ENCODE peak calls at places on chromosomes 12 and 14, in nine cellular contexts. B, E, R, C, T, W, M, D and H are unnamed samples.

GRCh38 chr14:93112891-93113677 is 2.6 kb downstream of the ITPK1 start:
- DNase-seq in E (peak), W (peak), D (peak), R (peak), T (peak), M (no peak), C (peak), B (peak), H (peak)

GRCh38 chr14:40909906-40910305 is 696.8 kb upstream of the LRFN5 start:
- DNase-seq in C (no peak), D (no peak), T (no peak), R (no peak), W (no peak), E (no peak), M (no peak), B (no peak), H (no peak)

GRCh38 chr12:41361791-41362190 is 173.7 kb downstream of the PDZRN4 start:
- DNase-seq in M (no peak), C (no peak), R (no peak), D (peak), E (peak), B (no peak), W (peak), T (no peak), H (no peak)

GRCh38 chr12:47282206-47282605 is 202.4 kb upstream of the AMIGO2 start:
- DNase-seq in B (peak), D (no peak), E (no peak), W (no peak), C (no peak), T (no peak), M (no peak), R (peak), H (peak)

GRCh38 chr12:67697443-67697842 is 48.9 kb downstream of the DYRK2 start:
- DNase-seq in E (no peak), M (no peak), R (no peak), W (no peak), T (no peak), C (no peak), B (no peak), D (no peak), H (peak)

GRCh38 chr14:50237448-50237847 is 6.1 kb upstream of the SOS2 start:
- DNase-seq in B (no peak), M (no peak), T (no peak), R (no peak), W (no peak), E (no peak), D (no peak), C (no peak), H (no peak)

GRCh38 chr12:110931315-110931728 is 10.9 kb upstream of the MYL2 start:
- DNase-seq in W (no peak), D (peak), R (no peak), E (no peak), B (no peak), T (no peak), C (no peak), M (no peak), H (no peak)

GRCh38 chr14:105275267-105275946 is 25.4 kb downstream of the BRF1 start:
- DNase-seq in B (peak), M (no peak), R (peak), C (no peak), D (no peak), T (no peak), E (no peak), W (no peak), H (peak)

GRCh38 chr12:99235381-99235780 is 412.2 kb upstream of the GARIN6 start:
- DNase-seq in T (no peak), R (no peak), M (no peak), D (no peak), B (no peak), E (no peak), C (no peak), W (no peak), H (no peak)